ENCODE peak calls at places on chromosomes 5 and 9, in eight cellular contexts. T is OCI-LY7; M is right cardiac atrium; F is A673; B is CD8-positive, alpha-beta T cell; S is trophoblast cell; U is left ventricle myocardium inferior; G is transverse colon. Q is an unnamed sample.

GRCh38 chr5:52743970-52744369 is 43.7 kb upstream of the ITGA1 start:
- DNase-seq in M (no peak), S (no peak), G (no peak), F (peak; percentile 32), B (peak; percentile 27), T (no peak), U (no peak), Q (no peak)

GRCh38 chr9:26261503-26262330 is 583.5 kb upstream of the TUSC1 start:
- DNase-seq in S (peak; percentile 82), F (no peak), G (no peak), U (no peak), T (no peak), B (no peak), M (no peak), Q (peak; percentile 89)

GRCh38 chr5:59099270-59099994 is 516.6 kb downstream of the RAB3C start:
- DNase-seq in M (no peak), F (no peak), U (no peak), S (peak; percentile 37), G (no peak), T (no peak), B (peak; percentile 29), Q (peak; percentile 67)

GRCh38 chr9:128505414-128505765 is 871 bp downstream of the GLE1 start:
- DNase-seq in T (no peak), F (no peak), U (no peak), B (no peak), G (no peak), M (no peak), S (peak; percentile 82), Q (peak; percentile 12)

GRCh38 chr9:81686614-81687520 is 2.5 kb downstream of the TLE1 start:
- DNase-seq in U (peak; percentile 79), S (peak; percentile 77), T (no peak), M (peak; percentile 92), G (peak; percentile 89), B (no peak), F (peak; percentile 63), Q (peak; percentile 49)

GRCh38 chr5:38878391-38879090 is 32.7 kb downstream of the OSMR start:
- DNase-seq in T (no peak), U (no peak), G (no peak), S (no peak), B (no peak), F (no peak), M (no peak), Q (no peak)

GRCh38 chr9:6667080-6667479 is 21.6 kb upstream of the GLDC start:
- DNase-seq in M (no peak), F (no peak), U (no peak), T (no peak), B (no peak), G (no peak), S (no peak), Q (no peak)

GRCh38 chr5:73120222-73121108 is at the start of gene TMEM171:
- DNase-seq in U (no peak), F (peak; percentile 40), T (no peak), G (peak; percentile 86), B (no peak), M (peak; percentile 46), S (peak; percentile 59), Q (no peak)

GRCh38 chr5:106862450-106863193 is 808.1 kb downstream of the EFNA5 start:
- DNase-seq in F (no peak), U (no peak), B (no peak), G (no peak), S (no peak), M (no peak), T (no peak), Q (no peak)

GRCh38 chr9:133009906-133010582 is 20.8 kb upstream of the GTF3C5 start:
- DNase-seq in S (no peak), U (no peak), F (no peak), M (no peak), B (no peak), G (peak; percentile 39), T (no peak), Q (no peak)

GRCh38 chr9:99057665-99058625 is 47.0 kb upstream of the TGFBR1 start:
- DNase-seq in S (no peak), T (peak; percentile 83), F (peak; percentile 8), M (peak; percentile 30), G (peak; percentile 68), B (peak; percentile 58), U (no peak), Q (peak; percentile 51)

GRCh38 chr9:69173497-69173890 is 583 bp upstream of the TJP2 start:
- DNase-seq in B (no peak), T (no peak), G (no peak), M (no peak), U (no peak), F (no peak), S (no peak), Q (no peak)

GRCh38 chr5:159189310-159189709 is 20.0 kb downstream of the RNF145 start:
- DNase-seq in U (no peak), B (no peak), G (no peak), F (no peak), M (no peak), S (no peak), T (no peak), Q (no peak)

GRCh38 chr5:2776338-2777302 is 25.1 kb upstream of the IRX2 start:
- DNase-seq in G (no peak), U (no peak), S (no peak), F (no peak), B (no peak), T (no peak), M (no peak), Q (no peak)

GRCh38 chr5:56711191-56711590 is 104.2 kb upstream of the MAP3K1 start:
- DNase-seq in M (no peak), F (no peak), U (no peak), T (no peak), S (peak; percentile 73), G (no peak), B (no peak), Q (peak; percentile 51)

GRCh38 chr5:606061-606460 is 6.1 kb upstream of the CEP72 start:
- DNase-seq in S (no peak), G (no peak), F (no peak), B (no peak), U (no peak), T (no peak), M (no peak), Q (no peak)

GRCh38 chr9:2411459-2412215 is 209.9 kb upstream of the VLDLR start:
- DNase-seq in F (peak; percentile 35), G (no peak), S (peak; percentile 84), T (no peak), B (no peak), M (no peak), U (no peak), Q (no peak)

GRCh38 chr9:96383165-96383939 is at the start of gene SLC35D2:
- DNase-seq in S (peak; percentile 79), T (no peak), G (peak; percentile 87), B (peak; percentile 1), F (no peak), U (peak; percentile 71), M (peak; percentile 89), Q (peak; percentile 31)

GRCh38 chr9:96382175-96382574 is 1.3 kb downstream of the SLC35D2 start:
- DNase-seq in T (no peak), F (no peak), M (no peak), G (no peak), B (no peak), S (no peak), U (no peak), Q (peak; percentile 3)

GRCh38 chr9:96382839-96383164 is 709 bp downstream of the SLC35D2 start:
- DNase-seq in B (no peak), T (no peak), M (no peak), G (no peak), S (no peak), F (no peak), U (no peak), Q (peak; percentile 1)

GRCh38 chr9:96388144-96388543 is 4.6 kb upstream of the SLC35D2 start:
- DNase-seq in T (no peak), F (no peak), M (no peak), G (no peak), U (no peak), S (no peak), B (no peak), Q (no peak)

GRCh38 chr9:96386157-96386556 is 2.6 kb upstream of the SLC35D2 start:
- DNase-seq in B (no peak), S (no peak), T (no peak), U (no peak), F (no peak), M (no peak), G (no peak), Q (no peak)
- H3K27ac ChIP-seq in B (no peak overlapping the region), S (no peak overlapping the region), T (no peak overlapping the region), U (peak overlapping the region; percentile 32), F (no peak overlapping the region), M (no peak overlapping the region), G (no peak overlapping the region), Q (no peak overlapping the region)

DNA sequence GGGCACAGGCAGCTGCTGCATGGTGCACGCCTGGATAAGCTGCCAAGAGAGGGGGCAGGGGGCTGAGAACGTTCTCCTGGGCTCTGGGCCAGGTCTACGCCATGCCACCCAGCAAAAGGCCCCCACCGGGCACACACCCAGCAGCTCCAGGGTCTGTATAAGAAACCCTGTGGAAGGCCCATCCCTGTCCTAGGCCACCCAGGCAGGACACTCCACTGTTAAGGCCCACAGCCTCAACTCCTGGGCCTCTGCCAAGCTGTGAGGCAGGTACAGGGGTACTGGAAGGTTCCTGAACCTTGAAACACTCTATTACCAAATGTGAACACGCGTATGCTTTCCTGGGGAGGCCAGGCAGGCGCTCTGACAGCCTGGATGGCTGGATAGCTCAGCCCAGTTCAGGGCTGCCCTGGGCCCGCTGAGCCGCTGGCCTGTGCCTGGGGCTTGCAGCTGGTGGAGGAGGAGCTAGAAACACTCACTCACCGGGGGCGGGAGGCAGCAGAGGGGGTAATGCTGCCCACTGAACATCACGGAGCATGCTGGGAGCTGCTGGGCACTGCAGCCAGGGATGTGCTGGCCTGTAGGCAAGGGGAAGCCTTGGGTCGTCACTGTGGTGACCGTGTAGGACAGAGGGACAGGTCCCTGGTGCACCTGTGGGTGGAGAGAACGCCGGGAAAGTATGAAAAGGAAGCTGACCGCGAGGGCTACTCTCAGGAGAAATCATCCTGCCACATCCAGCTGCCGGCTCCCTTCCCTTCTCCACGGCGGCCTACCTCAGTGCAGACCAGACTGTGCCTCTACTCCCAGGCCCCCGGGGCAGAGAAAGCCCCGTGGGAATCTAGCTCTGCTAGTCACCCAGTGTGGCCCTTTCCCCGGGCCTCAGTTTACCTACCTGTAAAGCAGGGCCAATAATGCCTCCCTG is 6.0 kb downstream of the RNF44 start:
- DNase-seq in G (no peak), F (no peak), B (no peak), S (no peak), U (no peak), M (peak; percentile 65), T (peak; percentile 50), Q (no peak)
- H3K4me1 ChIP-seq in G (peaks cover 50% of the 10 kb centered on the region), F (peaks cover 41% of the 10 kb centered on the region), B (peaks cover 79% of the 10 kb centered on the region), S (peaks cover 7% of the 10 kb centered on the region), U (peaks cover 78% of the 10 kb centered on the region), M (peaks cover 20% of the 10 kb centered on the region), T (peaks cover 89% of the 10 kb centered on the region), Q (peaks cover 18% of the 10 kb centered on the region)

GRCh38 chr5:170347022-170347421 is 42.1 kb downstream of the KCNMB1 start:
- DNase-seq in T (no peak), S (no peak), B (no peak), F (no peak), G (no peak), M (no peak), U (no peak), Q (no peak)
- H3K27ac ChIP-seq in T (no peak overlapping the region), S (no peak overlapping the region), B (no peak overlapping the region), F (no peak overlapping the region), G (no peak overlapping the region), M (no peak overlapping the region), U (no peak overlapping the region), Q (no peak overlapping the region)

DNA sequence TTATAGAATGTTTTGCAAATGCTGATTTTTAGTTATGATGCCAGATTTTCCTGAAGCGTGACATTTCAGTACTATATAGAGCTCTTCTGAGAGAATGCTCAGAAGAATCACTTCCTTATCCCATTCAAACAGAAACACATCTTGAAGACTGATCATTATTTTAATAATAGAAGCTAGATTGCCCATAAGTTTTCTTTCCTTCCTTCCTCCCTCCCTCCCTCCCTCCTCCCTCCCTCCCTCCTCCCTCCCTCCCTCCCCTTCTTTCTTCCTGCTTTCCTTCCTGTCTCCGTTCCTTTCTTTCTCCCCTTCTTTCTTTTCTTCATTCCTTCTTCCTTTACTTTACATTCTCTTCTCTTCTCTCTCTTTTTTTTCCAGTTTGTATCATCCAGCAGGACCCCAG is 767.4 kb downstream of the IRX1 start:
- DNase-seq in F (no peak), S (no peak), B (no peak), G (no peak), T (no peak), U (no peak), M (no peak), Q (no peak)
- H3K4me1 ChIP-seq in F (no peaks in the 10 kb centered on the region), S (no peaks in the 10 kb centered on the region), B (no peaks in the 10 kb centered on the region), G (no peaks in the 10 kb centered on the region), T (no peaks in the 10 kb centered on the region), U (no peaks in the 10 kb centered on the region), M (no peaks in the 10 kb centered on the region), Q (no peaks in the 10 kb centered on the region)

Q was measured in foreskin keratinocyte.